ENCODE peak calls at places on chromosomes 4 and X, in four cellular contexts. J is psoas muscle; L is GM23248; U is CD4-positive, alpha-beta T cell. C is an unnamed sample. For H3K9me3, the result is how much of the 10 kb centered on the place peaks cover.

GRCh38 chr4:47639531-47639930 is 154.5 kb downstream of the ATP10D start:
- DNase-seq in J (no peak), U (no peak), L (peak), C (no peak)

GRCh38 chr4:11376571-11376970 is 52.1 kb downstream of the HS3ST1 start:
- DNase-seq in J (no peak), U (no peak), L (no peak), C (no peak)

GRCh38 chr4:820230-821172 is 5.4 kb downstream of the CPLX1 start:
- DNase-seq in L (no peak), J (no peak), U (no peak), C (no peak)

GRCh38 chrX:10833299-10834169 is 213.1 kb upstream of the MID1 start:
- DNase-seq in L (peak), J (no peak), U (no peak), C (no peak)

GRCh38 chr4:7187691-7188090 is 4.6 kb upstream of the SORCS2 start:
- DNase-seq in U (no peak), J (no peak), L (no peak), C (no peak)

GRCh38 chr4:123674752-123675151 is 278.2 kb downstream of the SPRY1 start:
- DNase-seq in L (no peak), J (no peak), U (no peak), C (no peak)

GRCh38 chr4:12723849-12724447 is 760.2 kb downstream of the RAB28 start:
- DNase-seq in U (no peak), J (no peak), L (peak), C (no peak)

GRCh38 chr4:93317046-93317445 is 511.5 kb upstream of the ATOH1 start:
- DNase-seq in L (no peak), U (no peak), J (no peak), C (no peak)

GRCh38 chr4:91448668-91449330 is 855.0 kb upstream of the GRID2 start:
- DNase-seq in U (no peak), J (no peak), L (peak), C (no peak)

GRCh38 chr4:111216791-111217190 is 593.9 kb upstream of the PITX2 start:
- DNase-seq in U (no peak), J (no peak), L (no peak), C (no peak)

GRCh38 chr4:158444621-158445020 is 77.1 kb upstream of the RXFP1 start:
- DNase-seq in U (no peak), L (peak), J (no peak), C (no peak)

GRCh38 chr4:183499389-183499788 is 5.5 kb upstream of the ING2 start:
- DNase-seq in U (no peak), L (no peak), J (no peak), C (no peak)

GRCh38 chrX:115957862-115958490 is 212.6 kb upstream of the AGTR2 start:
- DNase-seq in J (no peak), L (no peak), U (no peak), C (no peak)

GRCh38 chr4:107069049-107069448 is 32.9 kb upstream of the DKK2 start:
- DNase-seq in U (no peak), J (no peak), L (peak), C (no peak)

GRCh38 chr4:165814256-165815010 is 58.6 kb upstream of the TLL1 start:
- DNase-seq in J (no peak), U (no peak), L (peak), C (no peak)

GRCh38 chr4:179492260-179492844 is 2050.1 kb upstream of the AGA start:
- DNase-seq in J (no peak), U (no peak), L (no peak), C (no peak)

GRCh38 chr4:105184316-105184988 is 37.8 kb downstream of the TET2 start:
- DNase-seq in U (no peak), L (no peak), J (no peak), C (no peak)

GRCh38 chrX:1807301-1807731 is 192.5 kb downstream of the ASMT start:
- DNase-seq in U (no peak), J (no peak), L (peak), C (no peak)

GRCh38 chrX:110509778-110510510 is 151.3 kb downstream of the RTL9 start:
- DNase-seq in L (peak), U (no peak), J (no peak), C (no peak)

GRCh38 chr4:73308286-73308685 is 49.7 kb upstream of the ANKRD17 start:
- DNase-seq in J (no peak), L (peak), U (no peak), C (no peak)

GRCh38 chrX:38856670-38857069 is 55.4 kb downstream of the MID1IP1 start:
- DNase-seq in U (no peak), J (no peak), L (no peak), C (no peak)

GRCh38 chr4:112677519-112678091 is 40.7 kb downstream of the LARP7 start:
- DNase-seq in J (no peak), U (no peak), L (no peak), C (no peak)

GRCh38 chr4:140609548-140610425 is 41.0 kb upstream of the UCP1 start:
- DNase-seq in J (no peak), L (peak), U (no peak), C (no peak)

GRCh38 chr4:98938386-98938785 is 9.5 kb upstream of the EIF4E start:
- DNase-seq in U (no peak), J (no peak), L (peak), C (no peak)

GRCh38 chr4:159248383-159249178 is 145.7 kb downstream of the RAPGEF2 start:
- DNase-seq in U (no peak), J (no peak), L (peak), C (no peak)

GRCh38 chr4:53682908-53683307 is 91.6 kb upstream of the LNX1 start:
- DNase-seq in J (no peak), L (no peak), U (no peak), C (no peak)

GRCh38 chrX:4118666-4119530 is 405.4 kb upstream of the PRKX start:
- DNase-seq in J (no peak), U (no peak), L (no peak), C (no peak)

GRCh38 chr4:54082168-54082567 is 17.8 kb upstream of the CHIC2 start:
- DNase-seq in U (no peak), J (no peak), L (peak), C (no peak)

GRCh38 chr4:80186666-80187065 is 10.6 kb upstream of the PRDM8 start:
- DNase-seq in U (no peak), J (no peak), L (no peak), C (no peak)

GRCh38 chr4:183905593-183906485 is 732 bp downstream of the STOX2 start:
- DNase-seq in U (no peak), L (peak), J (peak), C (no peak)

GRCh38 chr4:145805490-145805889 is 125.5 kb downstream of the C4orf51 start:
- DNase-seq in U (no peak), J (no peak), L (no peak), C (no peak)

GRCh38 chr4:109157205-109157604 is 145.3 kb downstream of the COL25A1 start:
- DNase-seq in J (no peak), L (no peak), U (no peak), C (no peak)
- H3K9me3 ChIP-seq in J (under half), L (under half), U (under half), C (under half)

GRCh38 chrX:48059296-48059639 is 12.2 kb downstream of the ZNF630 start:
- DNase-seq in J (no peak), L (no peak), U (no peak), C (no peak)

GRCh38 chrX:48064261-48064660 is 7.2 kb downstream of the ZNF630 start:
- DNase-seq in U (no peak), J (no peak), L (no peak), C (no peak)

DNA sequence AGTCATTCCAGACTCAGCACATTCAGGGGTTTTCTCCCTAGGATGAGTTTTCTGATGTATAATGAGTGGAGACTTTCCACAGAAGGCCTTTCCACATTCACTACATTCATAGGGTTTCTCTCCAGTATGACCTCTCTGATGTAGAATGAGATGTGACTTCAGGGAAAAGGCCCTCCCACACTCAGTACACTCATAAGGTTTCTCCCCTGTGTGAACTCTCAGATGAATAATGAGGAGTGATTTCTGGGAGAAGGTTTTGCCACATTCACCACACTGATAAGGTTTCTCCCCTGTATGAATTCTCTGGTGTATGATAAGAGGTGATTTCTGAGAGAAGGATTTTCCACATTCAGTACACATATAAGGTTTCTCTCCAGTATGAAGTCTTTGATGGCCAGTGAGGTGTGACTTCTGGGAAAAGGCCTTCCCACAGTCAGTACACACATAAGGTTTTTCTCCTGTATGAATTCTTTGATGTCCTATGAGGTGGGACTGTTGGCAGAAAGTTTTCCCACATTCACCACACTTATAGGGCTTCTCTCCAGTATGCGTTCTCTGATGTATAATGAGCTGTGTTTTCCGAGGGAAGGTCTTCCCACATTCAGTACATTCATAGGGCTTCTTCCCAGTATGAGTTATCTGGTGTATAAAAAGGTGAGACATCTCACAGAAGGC is 12.7 kb downstream of the ZNF630 start:
- DNase-seq in J (no peak), L (no peak), U (no peak), C (no peak)
- H3K9me3 ChIP-seq in J (under half), L (under half), U (under half), C (under half)

GRCh38 chr4:174934360-174934759 is 16.2 kb downstream of the ADAM29 start:
- DNase-seq in L (no peak), U (no peak), J (no peak), C (no peak)

GRCh38 chr4:174940002-174940401 is 21.8 kb downstream of the ADAM29 start:
- DNase-seq in J (no peak), L (no peak), U (no peak), C (no peak)

GRCh38 chr4:174930895-174931294 is 12.7 kb downstream of the ADAM29 start:
- DNase-seq in U (no peak), L (no peak), J (no peak), C (no peak)

GRCh38 chr4:174933083-174933482 is 14.9 kb downstream of the ADAM29 start:
- DNase-seq in J (no peak), L (no peak), U (no peak), C (no peak)

DNA sequence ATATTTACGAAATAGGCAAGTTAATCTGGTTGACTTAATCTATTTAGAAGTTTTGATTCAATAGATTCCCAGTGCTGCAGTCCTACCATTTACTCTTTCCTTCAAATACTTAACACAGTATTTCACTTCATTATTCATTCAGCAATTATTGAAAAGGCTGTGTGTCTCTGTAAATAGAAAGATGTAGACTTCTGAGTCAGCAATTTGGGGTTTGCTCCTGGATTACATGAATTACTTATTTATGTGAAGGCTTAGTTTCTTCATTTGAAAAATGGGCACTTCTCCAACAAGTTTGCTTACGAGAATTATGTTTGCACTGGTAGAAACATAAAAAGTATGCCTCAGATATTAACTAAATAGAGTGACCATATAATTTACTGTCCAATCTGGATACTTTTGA is 17.4 kb downstream of the ADAM29 start:
- DNase-seq in U (no peak), L (no peak), J (no peak), C (no peak)
- H3K9me3 ChIP-seq in U (under half), L (under half), J (under half), C (under half)

GRCh38 chr4:41746025-41746439 is 2.5 kb downstream of the PHOX2B start:
- DNase-seq in J (no peak), U (no peak), L (peak), C (no peak)

GRCh38 chr4:41746440-41747229 is 1.9 kb downstream of the PHOX2B start:
- DNase-seq in U (no peak), J (no peak), L (no peak), C (no peak)

GRCh38 chr4:41747230-41748055 is 1.1 kb downstream of the PHOX2B start:
- DNase-seq in U (no peak), J (no peak), L (no peak), C (no peak)

GRCh38 chr4:41744572-41745291 is 3.8 kb downstream of the PHOX2B start:
- DNase-seq in J (no peak), U (no peak), L (no peak), C (no peak)

DNA sequence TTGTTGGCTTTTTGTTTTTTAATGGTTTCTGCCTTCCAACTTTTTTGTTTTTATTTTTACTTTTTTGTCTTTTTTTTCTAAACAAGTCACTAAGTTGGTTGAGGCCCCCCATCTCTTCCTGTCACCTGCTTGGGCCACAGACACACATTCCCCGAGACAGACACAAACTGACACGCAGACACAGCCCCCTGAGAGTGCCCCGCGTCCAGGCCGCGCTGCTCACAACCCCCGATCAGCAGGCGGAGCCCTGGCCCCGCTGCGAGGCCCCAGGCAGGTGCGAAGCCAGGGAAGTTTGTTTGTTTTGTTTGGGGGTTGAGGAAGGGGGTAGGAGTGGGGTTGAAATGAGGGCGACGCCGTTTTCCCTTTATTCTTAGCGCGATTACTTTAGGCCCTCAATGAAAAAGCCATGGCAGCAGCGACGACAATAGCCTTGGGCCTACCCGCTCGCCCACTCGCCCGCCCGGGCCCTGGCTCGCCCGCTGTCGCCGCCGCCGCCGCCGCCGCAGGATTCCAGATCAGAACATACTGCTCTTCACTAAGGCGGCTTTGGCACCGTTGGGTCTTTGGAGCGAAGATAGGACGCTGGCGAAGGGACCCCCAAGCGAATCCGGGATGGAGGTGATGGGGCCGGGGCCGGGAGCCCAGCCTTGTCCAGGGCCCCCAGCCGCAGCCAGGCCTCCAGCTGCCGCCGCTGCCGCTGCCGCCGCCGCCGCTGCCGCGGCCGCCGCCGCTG is 3.1 kb downstream of the PHOX2B start:
- DNase-seq in J (no peak), U (no peak), L (no peak), C (no peak)
- H3K9me3 ChIP-seq in J (under half), U (under half), L (under half), C (under half)

GRCh38 chrX:40108959-40109287 is 11.2 kb upstream of the BCOR start:
- DNase-seq in J (peak), U (no peak), L (peak), C (peak)
- H3K9me3 ChIP-seq in J (under half), U (under half), L (under half), C (under half)

GRCh38 chrX:68789966-68790365 is 38.9 kb upstream of the EFNB1 start:
- DNase-seq in J (no peak), L (no peak), U (no peak), C (no peak)
- H3K9me3 ChIP-seq in J (under half), L (under half), U (under half), C (under half)

GRCh38 chr4:28890949-28891348 is 1829.2 kb upstream of the PCDH7 start:
- DNase-seq in J (no peak), U (no peak), L (no peak), C (no peak)
- H3K9me3 ChIP-seq in J (under half), U (under half), L (under half), C (under half)

GRCh38 chr4:45064741-45065140 is 338.4 kb upstream of the GNPDA2 start:
- DNase-seq in J (no peak), L (no peak), U (no peak), C (no peak)

GRCh38 chr4:45063701-45064100 is 337.3 kb upstream of the GNPDA2 start:
- DNase-seq in U (no peak), L (no peak), J (no peak), C (no peak)

GRCh38 chr4:45063166-45063565 is 336.8 kb upstream of the GNPDA2 start:
- DNase-seq in L (no peak), J (no peak), U (no peak), C (no peak)
- H3K9me3 ChIP-seq in L (under half), J (under half), U (under half), C (under half)

GRCh38 chrX:70504772-70505450 is 60.3 kb downstream of the DLG3 start:
- DNase-seq in L (no peak), J (no peak), U (no peak), C (no peak)
- H3K9me3 ChIP-seq in L (under half), J (under half), U (under half), C (under half)